ENCODE peak calls at places on chromosomes 6 and 20, in nine cellular contexts. H, G, Z, M, D, T, Q, L and U are unnamed samples.

GRCh38 chr6:53038148-53038547 is 27.1 kb upstream of the FBXO9 start:
- DNase-seq in M (no peak), Q (no peak), G (no peak), L (no peak), Z (no peak), D (no peak), H (no peak), T (no peak), U (no peak)

GRCh38 chr20:41135888-41136243 is 1.5 kb upstream of the PLCG1 start:
- DNase-seq in Q (no peak), D (no peak), L (no peak), H (no peak), G (no peak), T (no peak), Z (no peak), M (no peak), U (no peak)

GRCh38 chr6:111776236-111777189 is 96.7 kb downstream of the FYN start:
- DNase-seq in Q (no peak), G (no peak), T (no peak), Z (no peak), M (no peak), L (no peak), D (no peak), H (no peak), U (no peak)

GRCh38 chr20:50730765-50731054 is 670 bp upstream of the PARD6B start:
- DNase-seq in Z (no peak), Q (no peak), D (no peak), M (no peak), T (no peak), G (no peak), L (no peak), H (no peak), U (no peak)

GRCh38 chr6:137873273-137873762 is 6.3 kb downstream of the TNFAIP3 start:
- DNase-seq in Z (peak), H (peak), L (peak), D (no peak), G (no peak), T (peak), M (no peak), Q (no peak), U (peak)

GRCh38 chr20:63163596-63164560 is 52.1 kb downstream of the YTHDF1 start:
- DNase-seq in L (no peak), T (no peak), Z (no peak), G (peak), D (no peak), M (no peak), H (no peak), Q (no peak), U (no peak)

GRCh38 chr20:23583526-23583925 is 15.2 kb upstream of the CST9L start:
- DNase-seq in H (no peak), Z (no peak), L (no peak), D (no peak), M (no peak), G (no peak), Q (no peak), T (no peak), U (no peak)

GRCh38 chr6:3568396-3569082 is 111.7 kb upstream of the SLC22A23 start:
- DNase-seq in T (no peak), L (no peak), D (no peak), H (no peak), Z (no peak), G (no peak), M (no peak), Q (peak), U (no peak)

GRCh38 chr20:16589623-16590022 is 16.4 kb upstream of the KIF16B start:
- DNase-seq in G (peak), Q (no peak), Z (no peak), D (no peak), M (no peak), H (no peak), L (no peak), T (no peak), U (no peak)

GRCh38 chr6:39882567-39882953 is 51.7 kb downstream of the MOCS1 start:
- DNase-seq in G (no peak), T (no peak), Q (no peak), L (no peak), Z (no peak), M (no peak), H (peak), D (no peak), U (no peak)

GRCh38 chr20:46438156-46438750 is 31.8 kb upstream of the ELMO2 start:
- DNase-seq in D (peak), Z (no peak), Q (peak), M (no peak), H (peak), L (peak), T (peak), G (peak), U (peak)

DNA sequence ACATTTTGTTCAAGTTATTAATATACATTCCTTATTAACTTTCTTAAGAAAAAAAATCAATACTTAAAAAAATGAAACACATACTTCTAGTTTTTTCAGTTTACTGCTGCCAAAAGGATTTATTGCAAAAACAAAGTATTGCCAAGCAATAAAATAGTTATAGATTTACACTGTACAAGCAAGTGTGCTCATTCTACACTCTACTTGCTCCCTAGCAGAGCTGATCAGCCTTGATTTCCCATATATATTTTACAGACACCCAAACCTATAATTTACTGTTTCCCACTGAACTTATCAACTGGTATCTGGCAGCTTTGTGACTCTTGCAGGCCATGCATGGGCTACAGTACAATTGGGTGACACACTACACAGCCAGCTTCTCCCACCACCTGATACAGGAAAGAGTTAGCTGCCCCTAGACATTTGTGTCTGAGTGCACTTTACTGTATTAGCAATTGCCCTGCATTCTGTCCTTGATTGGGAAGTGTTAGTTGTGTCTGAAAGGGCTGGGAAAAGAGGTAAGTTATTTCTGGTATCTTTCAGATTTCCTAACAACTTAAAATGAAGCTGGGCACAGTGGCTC is 156.0 kb upstream of the BEND3 start:
- DNase-seq in D (no peak), M (no peak), T (no peak), L (no peak), Z (no peak), H (no peak), Q (no peak), G (no peak), U (peak)
- H3K4me3 ChIP-seq in D (no peak), M (no peak), T (no peak), L (no peak), Z (no peak), H (no peak), Q (no peak), G (no peak), U (no peak)

GRCh38 chr6:142306736-142307135 is 4.9 kb downstream of the ADGRG6 start:
- DNase-seq in Z (no peak), Q (no peak), M (no peak), G (no peak), D (no peak), H (no peak), T (no peak), L (no peak), U (peak)
- H3K4me3 ChIP-seq in Z (no peak), Q (no peak), M (no peak), G (no peak), D (peak), H (no peak), T (no peak), L (no peak), U (no peak)

GRCh38 chr6:158633127-158633526 is 11.4 kb downstream of the DYNLT1 start:
- DNase-seq in M (no peak), G (no peak), T (no peak), Z (peak), D (no peak), H (no peak), L (no peak), Q (no peak), U (no peak)

GRCh38 chr6:158631678-158632537 is 12.6 kb downstream of the DYNLT1 start:
- DNase-seq in L (no peak), D (peak), Z (peak), H (peak), G (no peak), M (no peak), T (no peak), Q (no peak), U (no peak)

GRCh38 chr6:158629376-158630221 is 14.9 kb downstream of the DYNLT1 start:
- DNase-seq in Q (peak), M (peak), G (peak), D (peak), T (no peak), L (no peak), H (no peak), Z (peak), U (no peak)

GRCh38 chr6:158628542-158628941 is 16.0 kb downstream of the DYNLT1 start:
- DNase-seq in Q (no peak), Z (peak), T (no peak), G (peak), L (no peak), H (no peak), D (peak), M (no peak), U (no peak)

DNA sequence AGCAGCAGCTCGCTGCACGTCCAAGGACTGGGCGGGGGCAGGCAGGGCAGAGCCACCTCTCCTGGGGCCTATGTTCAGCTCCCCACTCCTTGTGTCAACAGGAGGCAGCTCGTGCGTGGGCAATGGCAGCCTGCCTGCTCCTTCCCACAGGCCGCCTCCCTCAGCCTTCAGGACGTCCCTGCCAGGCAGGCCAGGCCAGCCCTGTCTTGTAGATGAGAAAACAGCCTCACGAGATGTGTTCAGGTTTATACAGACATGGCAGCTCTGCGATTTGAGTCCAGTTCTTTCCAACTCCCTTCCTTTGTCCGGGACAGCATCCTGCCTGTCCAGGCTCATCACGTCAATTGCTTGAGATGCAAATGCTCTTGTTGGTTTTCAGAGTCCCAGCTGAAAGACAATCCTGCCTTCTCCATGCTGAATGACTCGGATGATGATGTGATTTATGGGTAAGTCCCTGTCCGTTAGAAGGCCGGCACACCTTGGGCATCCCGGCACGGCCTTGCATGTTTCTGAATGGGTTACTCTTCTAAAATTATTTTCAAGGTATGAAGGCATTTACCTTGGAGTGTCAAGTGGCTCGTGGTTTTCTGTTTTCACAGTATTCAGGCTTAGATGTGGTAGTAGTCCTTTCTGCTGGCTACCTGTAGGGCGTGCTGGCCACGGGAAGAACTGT is 13.5 kb downstream of the DYNLT1 start:
- DNase-seq in D (peak), G (no peak), M (no peak), T (no peak), Z (peak), Q (no peak), L (no peak), H (peak), U (no peak)
- H3K4me3 ChIP-seq in D (no peak), G (no peak), M (no peak), T (no peak), Z (no peak), Q (no peak), L (no peak), H (no peak), U (no peak)

DNA sequence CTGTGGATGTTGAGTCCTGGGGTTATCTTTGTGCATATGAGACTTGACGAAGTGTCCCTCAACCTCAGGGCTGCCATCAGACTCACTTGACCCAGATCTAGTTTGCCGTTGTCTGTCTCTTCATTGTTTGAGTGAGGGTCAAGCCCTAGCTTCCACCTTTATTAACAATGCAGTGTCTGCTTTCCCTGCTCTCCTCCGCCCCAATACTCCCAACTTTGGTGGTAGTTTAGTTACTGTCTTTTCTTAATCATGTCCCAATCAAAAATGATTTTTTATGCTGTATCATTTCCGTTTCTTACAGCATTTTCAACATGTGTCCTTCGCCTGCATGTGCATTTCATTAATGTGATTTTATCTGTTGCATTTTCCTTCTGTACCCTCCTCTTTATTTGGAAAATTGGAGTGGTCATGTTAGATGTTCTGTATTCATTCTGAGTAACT is 2.1 kb downstream of the TBPL1 start:
- DNase-seq in G (no peak), H (no peak), Z (no peak), L (no peak), Q (no peak), D (no peak), M (no peak), T (no peak), U (no peak)
- H3K4me3 ChIP-seq in G (no peak), H (no peak), Z (no peak), L (no peak), Q (no peak), D (peak), M (no peak), T (peak), U (peak)

GRCh38 chr6:109483744-109484075 is 691 bp upstream of the ZBTB24 start:
- DNase-seq in G (no peak), H (no peak), L (no peak), Z (no peak), D (no peak), Q (no peak), M (no peak), T (no peak), U (no peak)
- H3K4me3 ChIP-seq in G (peak), H (peak), L (peak), Z (peak), D (peak), Q (peak), M (peak), T (peak), U (peak)

GRCh38 chr6:56775498-56776166 is 132.9 kb upstream of the DST start:
- DNase-seq in D (peak), T (no peak), G (peak), H (no peak), Z (no peak), L (no peak), Q (no peak), M (no peak), U (no peak)
- H3K4me3 ChIP-seq in D (no peak), T (no peak), G (no peak), H (no peak), Z (no peak), L (no peak), Q (no peak), M (no peak), U (no peak)

GRCh38 chr6:135008941-135009290 is 45.7 kb downstream of the HBS1L start:
- DNase-seq in T (no peak), H (no peak), D (no peak), M (no peak), L (no peak), Z (no peak), G (no peak), Q (no peak), U (no peak)

GRCh38 chr6:135014353-135014832 is 40.2 kb downstream of the HBS1L start:
- DNase-seq in M (no peak), Q (no peak), D (no peak), G (no peak), H (no peak), L (peak), Z (no peak), T (peak), U (no peak)

GRCh38 chr6:135012349-135012748 is 42.3 kb downstream of the HBS1L start:
- DNase-seq in T (no peak), Q (no peak), Z (no peak), D (no peak), G (no peak), L (no peak), H (no peak), M (no peak), U (no peak)

GRCh38 chr6:135012764-135013163 is 41.9 kb downstream of the HBS1L start:
- DNase-seq in D (no peak), G (no peak), Z (no peak), Q (no peak), T (no peak), L (no peak), M (no peak), H (peak), U (no peak)

DNA sequence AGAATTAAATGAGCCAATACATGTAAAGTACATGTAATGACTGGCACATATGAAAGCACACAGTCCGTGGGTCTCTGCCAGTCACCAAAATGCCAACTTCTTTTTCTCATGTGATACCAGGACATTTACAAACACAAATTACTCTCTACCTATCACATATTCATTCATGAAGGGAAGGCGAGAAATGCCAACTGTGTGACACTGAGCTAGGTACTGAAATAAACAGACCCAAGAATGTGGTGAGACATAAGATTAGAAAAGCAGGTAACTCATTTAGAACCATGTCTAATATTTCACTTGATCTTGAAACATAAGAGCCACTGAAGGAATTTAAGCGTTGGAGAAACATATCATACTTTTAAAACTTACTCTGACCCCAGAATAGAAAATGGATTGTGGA is 41.4 kb downstream of the HBS1L start:
- DNase-seq in T (no peak), Q (no peak), Z (no peak), L (no peak), D (no peak), M (no peak), H (no peak), G (no peak), U (no peak)
- H3K4me3 ChIP-seq in T (peak), Q (no peak), Z (no peak), L (no peak), D (no peak), M (no peak), H (no peak), G (no peak), U (no peak)

DNA sequence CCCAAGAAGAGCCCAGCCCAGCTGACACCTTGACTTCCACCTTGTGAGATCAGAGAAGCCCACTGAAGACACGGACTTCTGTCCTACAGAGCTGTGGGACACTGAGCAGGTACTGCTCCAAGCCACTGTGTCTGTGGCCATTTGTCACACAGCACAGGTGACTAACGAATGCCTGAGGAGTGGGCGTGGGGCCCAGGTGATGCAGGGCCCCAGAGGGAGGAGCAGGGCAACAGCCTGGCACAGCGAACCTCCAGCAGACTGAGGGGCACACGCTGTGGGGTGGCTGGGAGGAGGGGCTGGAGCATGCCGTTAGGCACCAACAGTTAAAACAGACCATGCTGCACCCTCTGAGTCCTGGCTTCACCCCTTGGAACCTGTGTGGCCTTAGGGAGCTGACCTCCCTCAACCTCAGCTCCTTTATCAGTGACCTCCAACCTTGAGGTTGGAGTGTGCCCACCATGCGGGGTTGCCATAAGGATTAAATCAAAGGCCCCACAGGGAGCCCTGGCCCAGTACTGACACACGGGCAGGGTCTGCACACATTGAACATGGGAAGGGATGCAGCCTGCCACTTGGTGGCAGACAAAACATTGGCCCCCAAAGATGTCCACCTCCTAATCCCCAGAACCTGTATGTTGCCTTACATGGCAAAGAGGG is 119.9 kb upstream of the CST7 start:
- DNase-seq in L (no peak), M (no peak), H (no peak), Q (no peak), G (no peak), D (no peak), Z (no peak), T (no peak), U (no peak)
- H3K4me3 ChIP-seq in L (no peak), M (no peak), H (no peak), Q (no peak), G (no peak), D (no peak), Z (no peak), T (no peak), U (no peak)